ENCODE peak calls at places on chromosomes 2 and 18, in nine cellular contexts. W is uterus, K is gastrocnemius medialis, X is adrenal gland, N is sigmoid colon, Q is psoas muscle, G is pancreas, T is body of pancreas, M is tibial nerve. U is an unnamed sample.

GRCh38 chr2:16828828-16829160 is 163.2 kb upstream of the CYRIA start:
- DNase-seq in W (no peak), K (no peak), X (no peak), N (no peak), Q (no peak), G (no peak), T (no peak), M (no peak), U (no peak)

GRCh38 chr2:182015334-182016109 is 29.9 kb downstream of the PPP1R1C start:
- DNase-seq in W (no peak), K (peak; percentile 10), X (no peak), N (no peak), Q (no peak), G (no peak), T (no peak), M (no peak), U (no peak)

GRCh38 chr2:204325468-204325867 is 219.8 kb upstream of the PARD3B start:
- DNase-seq in W (peak; percentile 52), K (peak; percentile 39), X (peak; percentile 67), N (peak; percentile 87), Q (no peak), G (peak; percentile 54), T (peak; percentile 74), M (no peak), U (peak; percentile 58)

GRCh38 chr2:69213201-69213600 is 173.8 kb downstream of the GFPT1 start:
- DNase-seq in W (no peak), K (no peak), X (no peak), N (no peak), Q (no peak), G (no peak), T (no peak), M (no peak), U (no peak)

GRCh38 chr2:8647462-8647857 is 34.4 kb upstream of the ID2 start:
- DNase-seq in W (no peak), K (no peak), X (no peak), N (no peak), Q (no peak), G (no peak), T (no peak), M (no peak), U (no peak)

GRCh38 chr2:28567076-28567471 is 71.2 kb downstream of the PLB1 start:
- DNase-seq in W (peak; percentile 37), K (no peak), X (no peak), N (peak; percentile 61), Q (no peak), G (no peak), T (no peak), M (no peak), U (no peak)

GRCh38 chr2:11129598-11130449 is 25.4 kb upstream of the SLC66A3 start:
- DNase-seq in W (peak; percentile 59), K (no peak), X (peak; percentile 50), N (no peak), Q (no peak), G (peak; percentile 82), T (peak; percentile 89), M (no peak), U (peak; percentile 60)

GRCh38 chr18:36993068-36993467 is 164.1 kb downstream of the KIAA1328 start:
- DNase-seq in W (no peak), K (no peak), X (no peak), N (no peak), Q (no peak), G (no peak), T (no peak), M (no peak), U (no peak)

GRCh38 chr18:75203456-75204261 is 5.3 kb downstream of the PTGR3 start:
- DNase-seq in W (no peak), K (no peak), X (no peak), N (no peak), Q (no peak), G (no peak), T (no peak), M (no peak), U (peak; percentile 29)

GRCh38 chr18:26103579-26103978 is 13.2 kb upstream of the SS18 start:
- DNase-seq in W (no peak), K (no peak), X (no peak), N (no peak), Q (no peak), G (no peak), T (peak; percentile 36), M (no peak), U (no peak)

GRCh38 chr2:37105150-37105549 is 20.8 kb downstream of the GPATCH11 start:
- DNase-seq in W (no peak), K (no peak), X (no peak), N (no peak), Q (no peak), G (no peak), T (no peak), M (no peak), U (no peak)

GRCh38 chr2:37110306-37111212 is 26.2 kb downstream of the GPATCH11 start:
- DNase-seq in W (no peak), K (no peak), X (no peak), N (no peak), Q (no peak), G (no peak), T (no peak), M (no peak), U (no peak)

GRCh38 chr2:37111971-37112370 is 27.7 kb downstream of the GPATCH11 start:
- DNase-seq in W (no peak), K (no peak), X (no peak), N (no peak), Q (no peak), G (no peak), T (no peak), M (no peak), U (no peak)

GRCh38 chr2:37109523-37109922 is 25.2 kb downstream of the GPATCH11 start:
- DNase-seq in W (no peak), K (no peak), X (no peak), N (no peak), Q (no peak), G (no peak), T (no peak), M (no peak), U (no peak)
- H3K36me3 ChIP-seq in W (no peaks in the 10 kb centered on the region), K (peaks cover 2% of the 10 kb centered on the region), X (no peaks in the 10 kb centered on the region), N (peaks cover 81% of the 10 kb centered on the region), Q (peaks cover 81% of the 10 kb centered on the region), G (no peaks in the 10 kb centered on the region), T (no peaks in the 10 kb centered on the region), M (no peaks in the 10 kb centered on the region), U (peaks cover 27% of the 10 kb centered on the region)

DNA sequence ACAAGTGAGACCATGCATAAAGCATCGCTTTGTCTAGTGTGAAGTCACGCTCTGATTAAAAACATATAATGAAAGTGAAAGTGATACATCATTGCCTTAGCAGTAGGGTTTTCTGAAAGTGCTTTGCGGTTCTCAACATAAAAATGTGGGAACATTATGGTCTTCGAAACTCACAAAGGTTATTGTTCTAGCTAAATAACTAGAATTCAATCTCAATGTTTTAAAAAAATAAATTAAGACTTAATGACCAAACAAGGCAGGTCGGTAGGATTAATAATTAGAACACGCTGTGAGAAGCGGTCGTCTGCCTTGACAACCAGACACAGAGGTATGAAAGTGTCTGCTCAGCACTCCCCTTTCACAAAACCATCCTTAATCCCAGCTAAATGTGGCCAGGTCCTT is 42.2 kb downstream of the KLHL14 start:
- DNase-seq in W (no peak), K (no peak), X (no peak), N (no peak), Q (no peak), G (no peak), T (no peak), M (no peak), U (no peak)
- H3K27ac ChIP-seq in W (peak overlapping the region; percentile 9), K (no peak overlapping the region), X (no peak overlapping the region), N (no peak overlapping the region), Q (no peak overlapping the region), G (no peak overlapping the region), T (no peak overlapping the region), M (peak overlapping the region; percentile 34), U (no peak overlapping the region)

DNA sequence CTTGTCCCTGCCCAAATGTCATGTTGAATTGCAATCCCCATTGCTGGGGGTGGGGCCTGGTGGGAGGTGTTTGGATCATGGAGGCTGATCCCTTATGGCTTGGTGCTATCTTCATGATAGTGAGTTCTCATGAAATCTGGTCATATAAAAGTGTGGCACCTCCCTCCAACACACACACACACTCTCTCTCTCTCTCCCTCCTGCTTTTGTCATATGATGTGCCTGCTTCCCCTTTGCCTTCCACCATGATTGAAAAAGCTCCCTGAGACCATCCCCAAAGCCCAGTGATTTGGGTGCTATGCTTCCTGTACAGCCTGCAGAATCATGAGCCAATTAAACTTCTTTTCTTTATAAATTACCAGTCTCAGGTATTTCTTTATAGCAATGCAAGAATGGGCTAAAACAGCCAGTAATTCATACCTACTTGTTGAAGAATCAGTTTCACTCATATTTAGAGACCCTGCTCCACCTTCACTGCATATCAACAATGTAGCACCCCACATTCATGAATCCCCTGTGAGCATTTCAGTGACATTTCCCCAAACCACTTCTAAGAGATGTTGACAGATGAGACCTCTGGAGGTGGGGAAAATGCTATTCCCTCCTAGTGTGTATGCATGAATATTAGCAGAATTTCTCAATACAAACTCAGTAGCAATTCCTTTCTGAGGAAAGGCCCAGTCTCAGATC is 54.8 kb upstream of the STK17B start:
- DNase-seq in W (no peak), K (no peak), X (no peak), N (no peak), Q (no peak), G (no peak), T (no peak), M (no peak), U (no peak)
- TF ChIP-seq CTCF in W (no peak), K (no peak), X (no peak), N (no peak), Q (no peak), G (no peak), T (no peak), M (no peak), U (no peak)

DNA sequence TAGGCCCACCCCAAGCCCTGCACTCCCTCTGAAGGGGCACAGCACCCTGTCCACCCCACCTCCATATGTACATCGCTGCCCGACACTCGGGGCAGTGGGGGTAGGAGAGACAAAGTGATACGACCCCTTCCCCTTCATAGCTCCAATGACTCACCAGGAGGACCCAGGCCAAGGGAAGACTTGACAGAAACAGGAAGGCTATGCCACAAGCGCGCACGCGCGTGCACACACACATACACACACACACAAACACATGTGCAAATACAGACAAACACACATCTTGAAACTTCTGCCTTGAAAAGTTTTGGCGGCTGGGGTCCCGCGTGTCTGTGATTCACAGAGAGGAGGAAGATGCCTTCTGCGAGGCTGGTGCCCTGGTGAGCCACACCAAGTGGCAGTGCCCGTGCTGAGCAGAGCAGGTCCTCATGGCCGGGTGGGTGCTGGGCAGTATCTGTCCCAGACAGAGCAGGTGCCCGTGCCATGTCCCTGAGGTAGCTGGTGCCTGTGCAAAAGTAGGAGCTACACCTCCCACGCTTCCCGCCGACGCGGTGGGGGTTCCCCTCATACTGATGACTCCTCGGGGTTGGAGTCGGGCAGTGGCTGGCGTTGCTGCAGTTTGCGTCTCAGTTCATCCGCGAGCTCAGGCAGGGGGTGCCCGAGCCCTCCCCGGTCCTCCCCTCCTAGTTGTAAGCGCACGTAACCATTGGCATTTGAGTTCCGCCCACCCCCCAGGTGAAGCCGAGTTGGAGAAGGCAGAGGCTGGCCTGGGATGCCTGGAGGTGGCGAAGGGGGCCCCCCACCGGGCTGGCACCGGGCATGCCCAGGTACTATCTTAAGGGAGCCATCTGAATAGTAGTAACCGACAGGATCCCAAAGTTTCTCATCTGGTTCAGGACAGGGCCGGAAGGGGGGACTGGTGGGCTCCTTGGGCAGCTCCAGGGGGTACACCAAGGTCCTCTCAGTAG is 2.5 kb upstream of the ANKRD39 start:
- DNase-seq in W (no peak), K (no peak), X (no peak), N (peak; percentile 75), Q (no peak), G (no peak), T (no peak), M (no peak), U (peak; percentile 62)
- H3K36me3 ChIP-seq in W (no peaks in the 10 kb centered on the region), K (no peaks in the 10 kb centered on the region), X (no peaks in the 10 kb centered on the region), N (peaks cover 55% of the 10 kb centered on the region), Q (peaks cover 52% of the 10 kb centered on the region), G (peaks cover 6% of the 10 kb centered on the region), T (peaks cover 3% of the 10 kb centered on the region), M (peaks cover 2% of the 10 kb centered on the region), U (peaks cover 48% of the 10 kb centered on the region)

U was measured in heart left ventricle.